ENCODE peak calls at places on chromosomes 12 and 14, in five cellular contexts. F is aorta, U is tibial artery, E is SK-N-SH, R is heart right ventricle. P is an unnamed sample.

GRCh38 chr14:104280085-104280901 is 141.9 kb downstream of the KIF26A start:
- DNase-seq in R (no peak), E (no peak), F (no peak), U (peak; percentile 49), P (peak; percentile 69)

GRCh38 chr12:102540856-102541385 is 60.6 kb upstream of the IGF1 start:
- DNase-seq in U (no peak), F (no peak), E (no peak), R (no peak), P (no peak)

GRCh38 chr12:68646484-68646883 is 35.8 kb downstream of the RAP1B start:
- DNase-seq in U (no peak), R (no peak), F (no peak), E (no peak), P (no peak)

GRCh38 chr14:23577710-23578392 is 739 bp downstream of the JPH4 start:
- DNase-seq in U (no peak), R (no peak), F (no peak), E (peak; percentile 84), P (no peak)

GRCh38 chr14:32564591-32564990 is 235.5 kb downstream of the AKAP6 start:
- DNase-seq in F (no peak), R (no peak), E (no peak), U (no peak), P (no peak)

GRCh38 chr12:107264667-107265066 is 171.3 kb upstream of the CRY1 start:
- DNase-seq in R (no peak), E (no peak), F (no peak), U (no peak), P (no peak)

GRCh38 chr14:99684356-99684952 is 356 bp downstream of the CYP46A1 start:
- DNase-seq in F (no peak), E (no peak), R (no peak), U (no peak), P (no peak)

GRCh38 chr12:47775100-47775911 is 2.3 kb downstream of the SLC48A1 start:
- DNase-seq in U (no peak), E (no peak), R (no peak), F (no peak), P (no peak)

GRCh38 chr12:38555620-38556596 is 239.3 kb downstream of the ALG10B start:
- DNase-seq in U (no peak), E (no peak), R (no peak), F (no peak), P (no peak)

GRCh38 chr14:46054526-46054925 is 597.1 kb downstream of the RPL10L start:
- DNase-seq in F (no peak), R (no peak), E (no peak), U (no peak), P (no peak)

GRCh38 chr12:46260153-46260912 is 8.5 kb downstream of the SLC38A1 start:
- DNase-seq in U (no peak), E (no peak), R (no peak), F (no peak), P (no peak)

GRCh38 chr12:98402081-98402480 is 113.3 kb upstream of the TMPO start:
- DNase-seq in R (no peak), U (no peak), F (no peak), E (no peak), P (no peak)

GRCh38 chr14:75254381-75254821 is 24.2 kb upstream of the FOS start:
- DNase-seq in U (peak; percentile 80), F (peak; percentile 48), R (no peak), E (no peak), P (no peak)

GRCh38 chr12:106113446-106114083 is 25.2 kb downstream of the NUAK1 start:
- DNase-seq in E (no peak), R (no peak), U (no peak), F (no peak), P (no peak)
- H3K27ac ChIP-seq in E (no peak overlapping the region), R (peak overlapping the region; percentile 86), U (peak overlapping the region; percentile 87), F (peak overlapping the region; percentile 91), P (peak overlapping the region; percentile 59)

DNA sequence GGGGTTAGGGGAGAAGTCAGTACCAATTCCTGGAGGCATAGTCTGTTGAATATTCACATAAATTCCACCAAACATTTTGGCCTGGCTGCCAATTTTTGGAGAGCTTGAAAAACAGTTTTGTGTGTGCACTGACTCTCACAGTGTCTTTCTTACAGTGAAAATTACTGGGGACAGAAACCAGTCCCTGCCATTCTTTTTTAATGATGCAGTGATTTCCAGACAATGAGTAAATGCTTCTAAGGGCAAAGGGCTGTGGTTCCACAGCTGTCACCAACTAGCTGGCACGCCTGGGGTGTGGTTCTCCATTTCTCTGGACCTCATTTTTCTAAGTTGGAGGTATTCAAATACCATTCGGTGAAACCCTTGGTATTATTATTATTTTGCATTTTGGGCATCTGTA is 119.6 kb upstream of the HIF1A start:
- DNase-seq in F (no peak), R (no peak), U (no peak), E (no peak), P (no peak)
- H3K27ac ChIP-seq in F (no peak overlapping the region), R (no peak overlapping the region), U (peak overlapping the region; percentile 7), E (peak overlapping the region; percentile 65), P (no peak overlapping the region)

GRCh38 chr14:34766611-34767010 is 52.2 kb upstream of the CFL2 start:
- DNase-seq in R (no peak), F (no peak), U (no peak), E (no peak), P (no peak)

GRCh38 chr14:34775922-34776321 is 61.5 kb upstream of the CFL2 start:
- DNase-seq in E (no peak), R (no peak), F (no peak), U (no peak), P (no peak)

GRCh38 chr14:34766060-34766459 is 51.7 kb upstream of the CFL2 start:
- DNase-seq in U (no peak), R (no peak), E (no peak), F (no peak), P (no peak)

GRCh38 chr14:34775342-34775741 is 60.9 kb upstream of the CFL2 start:
- DNase-seq in R (no peak), U (no peak), E (no peak), F (no peak), P (no peak)

GRCh38 chr14:34770901-34771300 is 56.5 kb upstream of the CFL2 start:
- DNase-seq in U (no peak), E (no peak), R (no peak), F (no peak), P (no peak)
- H3K27ac ChIP-seq in U (no peak overlapping the region), E (no peak overlapping the region), R (no peak overlapping the region), F (no peak overlapping the region), P (no peak overlapping the region)

DNA sequence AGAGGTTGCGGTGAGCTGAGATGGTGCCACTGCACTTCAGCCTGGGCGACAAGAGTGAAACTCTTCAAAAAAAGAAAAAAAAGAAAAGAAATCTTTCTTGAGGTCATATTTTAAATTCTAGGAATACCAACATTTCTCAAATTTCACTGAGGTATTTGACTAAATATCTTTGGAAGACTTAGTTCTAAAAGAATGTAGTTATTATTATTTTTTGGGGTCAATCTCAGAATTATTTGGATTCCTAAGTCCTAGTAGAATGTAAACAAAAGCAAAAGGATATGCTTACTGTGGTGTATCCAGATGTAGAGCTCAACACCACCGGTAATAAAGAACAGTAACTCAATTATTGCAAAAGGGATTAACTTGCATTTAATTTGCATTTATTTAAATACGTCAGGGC is 25.0 kb downstream of the PRICKLE1 start:
- DNase-seq in F (no peak), R (no peak), U (no peak), E (no peak), P (no peak)
- H3K27ac ChIP-seq in F (no peak overlapping the region), R (no peak overlapping the region), U (no peak overlapping the region), E (no peak overlapping the region), P (no peak overlapping the region)

P was measured in left lung.